ENCODE peak calls at places on chromosomes 16 and 17, in five cellular contexts. One of them, this sample, is unnamed.

GRCh38 chr17:59783221-59784016 is 76.0 kb downstream of the VMP1 start:
- DNase-seq in activated CD4-positive, alpha-beta T cell treated with anti-CD3 and anti-CD28 coated beads, Interleukin-2, amount 10 ng/mL, durations not matched to agents 7 days and 5 days: no peak
- DNase-seq in activated naive CD4-positive, alpha-beta T cell: no peak
- DNase-seq in right cardiac atrium: no peak
- DNase-seq in CD4-positive, alpha-beta memory T cell: peak
- DNase-seq in this sample: peak

GRCh38 chr17:42623732-42624596 is 14.5 kb downstream of the TUBG1 start:
- DNase-seq in activated naive CD4-positive, alpha-beta T cell: no peak
- DNase-seq in activated CD4-positive, alpha-beta T cell treated with anti-CD3 and anti-CD28 coated beads, Interleukin-2, amount 10 ng/mL, durations not matched to agents 7 days and 5 days: no peak
- DNase-seq in CD4-positive, alpha-beta memory T cell: no peak
- DNase-seq in right cardiac atrium: no peak
- DNase-seq in this sample: peak

GRCh38 chr16:89860747-89861304 is 12.6 kb upstream of the TCF25 start:
- DNase-seq in CD4-positive, alpha-beta memory T cell: peak
- DNase-seq in right cardiac atrium: peak
- DNase-seq in activated CD4-positive, alpha-beta T cell treated with anti-CD3 and anti-CD28 coated beads, Interleukin-2, amount 10 ng/mL, durations not matched to agents 7 days and 5 days: peak
- DNase-seq in activated naive CD4-positive, alpha-beta T cell: peak
- DNase-seq in this sample: peak

GRCh38 chr17:2468270-2468669 is 43.4 kb downstream of the METTL16 start:
- DNase-seq in CD4-positive, alpha-beta memory T cell: no peak
- DNase-seq in activated CD4-positive, alpha-beta T cell treated with anti-CD3 and anti-CD28 coated beads, Interleukin-2, amount 10 ng/mL, durations not matched to agents 7 days and 5 days: no peak
- DNase-seq in right cardiac atrium: no peak
- DNase-seq in activated naive CD4-positive, alpha-beta T cell: no peak
- DNase-seq in this sample: peak

GRCh38 chr17:6752068-6752909 is 3.6 kb upstream of the XAF1 start:
- DNase-seq in activated CD4-positive, alpha-beta T cell treated with anti-CD3 and anti-CD28 coated beads, Interleukin-2, amount 10 ng/mL, durations not matched to agents 7 days and 5 days: no peak
- DNase-seq in activated naive CD4-positive, alpha-beta T cell: no peak
- DNase-seq in CD4-positive, alpha-beta memory T cell: no peak
- DNase-seq in right cardiac atrium: peak
- DNase-seq in this sample: peak

GRCh38 chr16:64211306-64211705 is 910.6 kb downstream of the CDH11 start:
- DNase-seq in CD4-positive, alpha-beta memory T cell: no peak
- DNase-seq in activated CD4-positive, alpha-beta T cell treated with anti-CD3 and anti-CD28 coated beads, Interleukin-2, amount 10 ng/mL, durations not matched to agents 7 days and 5 days: no peak
- DNase-seq in activated naive CD4-positive, alpha-beta T cell: no peak
- DNase-seq in right cardiac atrium: no peak
- DNase-seq in this sample: no peak

GRCh38 chr16:81429045-81429521 is 15.5 kb upstream of the CMIP start:
- DNase-seq in activated CD4-positive, alpha-beta T cell treated with anti-CD3 and anti-CD28 coated beads, Interleukin-2, amount 10 ng/mL, durations not matched to agents 7 days and 5 days: no peak
- DNase-seq in activated naive CD4-positive, alpha-beta T cell: no peak
- DNase-seq in right cardiac atrium: peak
- DNase-seq in CD4-positive, alpha-beta memory T cell: no peak
- DNase-seq in this sample: peak

GRCh38 chr17:319266-319665 is 33.3 kb downstream of the RPH3AL start:
- DNase-seq in CD4-positive, alpha-beta memory T cell: no peak
- DNase-seq in right cardiac atrium: peak
- DNase-seq in activated naive CD4-positive, alpha-beta T cell: no peak
- DNase-seq in activated CD4-positive, alpha-beta T cell treated with anti-CD3 and anti-CD28 coated beads, Interleukin-2, amount 10 ng/mL, durations not matched to agents 7 days and 5 days: no peak
- DNase-seq in this sample: no peak

GRCh38 chr16:50599494-50599893 is 51.3 kb downstream of the NKD1 start:
- DNase-seq in right cardiac atrium: no peak
- DNase-seq in activated naive CD4-positive, alpha-beta T cell: no peak
- DNase-seq in activated CD4-positive, alpha-beta T cell treated with anti-CD3 and anti-CD28 coated beads, Interleukin-2, amount 10 ng/mL, durations not matched to agents 7 days and 5 days: no peak
- DNase-seq in CD4-positive, alpha-beta memory T cell: no peak
- DNase-seq in this sample: no peak

This sample was measured in amniotic epithelial cell.